ENCODE peak calls at places on chromosomes 1 and 21, in eight cellular contexts. L is MV-4-11; P is AG04449; T is Daoy; G is stimulated activated CD4-positive, alpha-beta T cell treated with anti-CD3 and anti-CD28 coated beads, Interleukin-15, amount 100 ng/mL, for 1 hour; V is GDM1; U is HTR-8/SVneo; B is NCI-H510A treated with DMSO at 0.1 percent for 48 hours. F is an unnamed sample.

GRCh38 chr1:26938659-26939025 is 17.1 kb downstream of the NUDC start:
- DNase-seq in B (no peak), P (no peak), V (no peak), G (no peak), L (no peak), U (no peak), T (no peak), F (no peak)

GRCh38 chr21:37208056-37208705 is 59.0 kb downstream of the VPS26C start:
- DNase-seq in U (no peak), G (no peak), T (no peak), B (no peak), L (peak), P (no peak), V (peak), F (no peak)

GRCh38 chr1:162832470-162832869 is 28.5 kb downstream of the CCDC190 start:
- DNase-seq in L (no peak), T (no peak), V (no peak), B (no peak), U (no peak), G (no peak), P (no peak), F (no peak)

GRCh38 chr1:220511183-220511582 is 16.8 kb upstream of the MARK1 start:
- DNase-seq in U (no peak), G (no peak), B (no peak), P (no peak), L (no peak), T (peak), V (no peak), F (no peak)

GRCh38 chr1:180893614-180894013 is 19.1 kb upstream of the KIAA1614 start:
- DNase-seq in V (no peak), T (no peak), U (no peak), G (no peak), L (no peak), P (no peak), B (no peak), F (no peak)

GRCh38 chr1:37305108-37305507 is 169.3 kb upstream of the ZC3H12A start:
- DNase-seq in G (no peak), T (no peak), U (no peak), L (no peak), B (no peak), P (no peak), V (no peak), F (no peak)

GRCh38 chr1:66380452-66381212 is 153.3 kb upstream of the SGIP1 start:
- DNase-seq in L (peak), B (no peak), U (no peak), T (no peak), V (no peak), P (no peak), G (no peak), F (no peak)

GRCh38 chr1:9886063-9886742 is 23.9 kb downstream of the CTNNBIP1 start:
- DNase-seq in B (no peak), V (no peak), T (no peak), P (no peak), G (no peak), L (no peak), U (no peak), F (no peak)

GRCh38 chr1:102628008-102628736 is 480.1 kb downstream of the COL11A1 start:
- DNase-seq in L (no peak), P (no peak), U (no peak), G (no peak), V (no peak), B (peak), T (no peak), F (no peak)